ENCODE peak calls at places on chromosomes 3 and 15, in seven cellular contexts. One of them, this sample, is unnamed. For H3K4me1, the result is how much of the 10 kb centered on the place peaks cover.

GRCh38 chr15:63089260-63090043 is 32.2 kb upstream of the LACTB start:
- DNase-seq in body of pancreas: no peak
- DNase-seq in IMR-90: peak
- DNase-seq in endothelial cell of umbilical vein: peak
- DNase-seq in esophagus squamous epithelium: no peak
- DNase-seq in GM12878: no peak
- DNase-seq in heart left ventricle: peak
- DNase-seq in this sample: peak

GRCh38 chr3:18100126-18100525 is 325.0 kb downstream of the SATB1 start:
- DNase-seq in IMR-90: peak
- DNase-seq in GM12878: no peak
- DNase-seq in endothelial cell of umbilical vein: no peak
- DNase-seq in body of pancreas: no peak
- DNase-seq in esophagus squamous epithelium: no peak
- DNase-seq in heart left ventricle: no peak
- DNase-seq in this sample: no peak

GRCh38 chr15:79673416-79674123 is 223.2 kb downstream of the MTHFS start:
- DNase-seq in esophagus squamous epithelium: no peak
- DNase-seq in IMR-90: peak
- DNase-seq in endothelial cell of umbilical vein: no peak
- DNase-seq in GM12878: peak
- DNase-seq in body of pancreas: no peak
- DNase-seq in heart left ventricle: no peak
- DNase-seq in this sample: no peak

GRCh38 chr3:186024210-186024609 is 84.7 kb downstream of the ETV5 start:
- DNase-seq in GM12878: no peak
- DNase-seq in IMR-90: no peak
- DNase-seq in endothelial cell of umbilical vein: no peak
- DNase-seq in esophagus squamous epithelium: no peak
- DNase-seq in heart left ventricle: peak
- DNase-seq in body of pancreas: peak
- DNase-seq in this sample: peak

GRCh38 chr3:151087648-151088047 is 2.2 kb downstream of the MED12L start:
- DNase-seq in body of pancreas: no peak
- DNase-seq in GM12878: no peak
- DNase-seq in heart left ventricle: no peak
- DNase-seq in IMR-90: no peak
- DNase-seq in esophagus squamous epithelium: no peak
- DNase-seq in endothelial cell of umbilical vein: no peak
- DNase-seq in this sample: no peak

GRCh38 chr3:39205919-39206516 is 13.6 kb upstream of the XIRP1 start:
- DNase-seq in heart left ventricle: no peak
- DNase-seq in body of pancreas: no peak
- DNase-seq in IMR-90: no peak
- DNase-seq in esophagus squamous epithelium: no peak
- DNase-seq in endothelial cell of umbilical vein: no peak
- DNase-seq in GM12878: no peak
- DNase-seq in this sample: no peak

GRCh38 chr3:30315452-30315851 is 290.9 kb upstream of the TGFBR2 start:
- DNase-seq in body of pancreas: no peak
- DNase-seq in GM12878: no peak
- DNase-seq in esophagus squamous epithelium: no peak
- DNase-seq in heart left ventricle: no peak
- DNase-seq in IMR-90: peak
- DNase-seq in endothelial cell of umbilical vein: no peak
- DNase-seq in this sample: no peak

GRCh38 chr3:111315911-111316310 is 226.1 kb upstream of the CD96 start:
- DNase-seq in IMR-90: peak
- DNase-seq in GM12878: no peak
- DNase-seq in esophagus squamous epithelium: no peak
- DNase-seq in body of pancreas: no peak
- DNase-seq in endothelial cell of umbilical vein: no peak
- DNase-seq in heart left ventricle: no peak
- DNase-seq in this sample: no peak

GRCh38 chr15:95937128-95937528 is 393.4 kb upstream of the NR2F2 start:
- DNase-seq in body of pancreas: no peak
- DNase-seq in esophagus squamous epithelium: no peak
- DNase-seq in GM12878: no peak
- DNase-seq in heart left ventricle: no peak
- DNase-seq in endothelial cell of umbilical vein: peak
- DNase-seq in IMR-90: peak
- DNase-seq in this sample: no peak

GRCh38 chr15:98924311-98925049 is 83.1 kb downstream of the PGPEP1L start:
- DNase-seq in esophagus squamous epithelium: no peak
- DNase-seq in IMR-90: no peak
- DNase-seq in endothelial cell of umbilical vein: peak
- DNase-seq in body of pancreas: no peak
- DNase-seq in GM12878: no peak
- DNase-seq in heart left ventricle: peak
- DNase-seq in this sample: no peak

GRCh38 chr15:71657141-71657540 is 153.2 kb upstream of the NR2E3 start:
- DNase-seq in GM12878: no peak
- DNase-seq in endothelial cell of umbilical vein: no peak
- DNase-seq in body of pancreas: no peak
- DNase-seq in IMR-90: no peak
- DNase-seq in heart left ventricle: no peak
- DNase-seq in esophagus squamous epithelium: no peak
- DNase-seq in this sample: no peak

GRCh38 chr3:36461588-36461987 is 81.3 kb downstream of the STAC start:
- DNase-seq in body of pancreas: no peak
- DNase-seq in IMR-90: peak
- DNase-seq in GM12878: no peak
- DNase-seq in endothelial cell of umbilical vein: no peak
- DNase-seq in heart left ventricle: no peak
- DNase-seq in esophagus squamous epithelium: no peak
- DNase-seq in this sample: no peak

GRCh38 chr3:100765437-100765975 is 56.2 kb downstream of the TFG start:
- DNase-seq in heart left ventricle: no peak
- DNase-seq in endothelial cell of umbilical vein: no peak
- DNase-seq in IMR-90: no peak
- DNase-seq in body of pancreas: no peak
- DNase-seq in GM12878: no peak
- DNase-seq in esophagus squamous epithelium: no peak
- DNase-seq in this sample: no peak

GRCh38 chr15:84631706-84632272 is 22.3 kb downstream of the WDR73 start:
- DNase-seq in GM12878: no peak
- DNase-seq in esophagus squamous epithelium: no peak
- DNase-seq in endothelial cell of umbilical vein: no peak
- DNase-seq in IMR-90: peak
- DNase-seq in body of pancreas: no peak
- DNase-seq in heart left ventricle: no peak
- DNase-seq in this sample: no peak

GRCh38 chr15:44780608-44781007 is 44.3 kb downstream of the TRIM69 start:
- DNase-seq in IMR-90: no peak
- DNase-seq in GM12878: no peak
- DNase-seq in heart left ventricle: no peak
- DNase-seq in body of pancreas: no peak
- DNase-seq in endothelial cell of umbilical vein: no peak
- DNase-seq in esophagus squamous epithelium: no peak
- DNase-seq in this sample: no peak

GRCh38 chr15:95557226-95558046 is 773.1 kb upstream of the NR2F2 start:
- DNase-seq in IMR-90: peak
- DNase-seq in body of pancreas: no peak
- DNase-seq in heart left ventricle: peak
- DNase-seq in GM12878: peak
- DNase-seq in endothelial cell of umbilical vein: peak
- DNase-seq in esophagus squamous epithelium: no peak
- DNase-seq in this sample: peak

GRCh38 chr15:94263341-94264273 is 32.2 kb downstream of the MCTP2 start:
- DNase-seq in esophagus squamous epithelium: no peak
- DNase-seq in endothelial cell of umbilical vein: no peak
- DNase-seq in body of pancreas: no peak
- DNase-seq in IMR-90: peak
- DNase-seq in GM12878: peak
- DNase-seq in heart left ventricle: no peak
- DNase-seq in this sample: no peak

GRCh38 chr3:33201195-33201594 is 17.4 kb downstream of the SUSD5 start:
- DNase-seq in endothelial cell of umbilical vein: no peak
- DNase-seq in GM12878: no peak
- DNase-seq in esophagus squamous epithelium: no peak
- DNase-seq in heart left ventricle: no peak
- DNase-seq in IMR-90: no peak
- DNase-seq in body of pancreas: no peak
- DNase-seq in this sample: no peak

GRCh38 chr3:33202581-33203457 is 15.8 kb downstream of the SUSD5 start:
- DNase-seq in IMR-90: no peak
- DNase-seq in body of pancreas: no peak
- DNase-seq in heart left ventricle: no peak
- DNase-seq in esophagus squamous epithelium: no peak
- DNase-seq in GM12878: no peak
- DNase-seq in endothelial cell of umbilical vein: peak
- DNase-seq in this sample: no peak
- TF ChIP-seq POLR2A in IMR-90: no peak
- TF ChIP-seq POLR2A in body of pancreas: no peak
- TF ChIP-seq POLR2A in heart left ventricle: no peak
- TF ChIP-seq POLR2A in esophagus squamous epithelium: no peak
- TF ChIP-seq POLR2A in GM12878: no peak
- TF ChIP-seq POLR2A in endothelial cell of umbilical vein: no peak
- TF ChIP-seq POLR2A in this sample: no peak

GRCh38 chr3:188353409-188353808 is 199.5 kb downstream of the LPP start:
- DNase-seq in body of pancreas: no peak
- DNase-seq in esophagus squamous epithelium: no peak
- DNase-seq in GM12878: no peak
- DNase-seq in endothelial cell of umbilical vein: no peak
- DNase-seq in heart left ventricle: no peak
- DNase-seq in IMR-90: no peak
- DNase-seq in this sample: no peak
- H3K4me1 ChIP-seq in body of pancreas: under half
- H3K4me1 ChIP-seq in esophagus squamous epithelium: under half
- H3K4me1 ChIP-seq in GM12878: under half
- H3K4me1 ChIP-seq in endothelial cell of umbilical vein: under half
- H3K4me1 ChIP-seq in heart left ventricle: under half
- H3K4me1 ChIP-seq in IMR-90: under half
- H3K4me1 ChIP-seq in this sample: under half

GRCh38 chr15:43187544-43188155 is 2.4 kb downstream of the CCNDBP1 start:
- DNase-seq in body of pancreas: no peak
- DNase-seq in GM12878: no peak
- DNase-seq in esophagus squamous epithelium: no peak
- DNase-seq in heart left ventricle: no peak
- DNase-seq in IMR-90: peak
- DNase-seq in endothelial cell of umbilical vein: peak
- DNase-seq in this sample: no peak

GRCh38 chr15:43186003-43186353 is 775 bp downstream of the CCNDBP1 start:
- DNase-seq in esophagus squamous epithelium: no peak
- DNase-seq in GM12878: no peak
- DNase-seq in body of pancreas: no peak
- DNase-seq in heart left ventricle: no peak
- DNase-seq in IMR-90: no peak
- DNase-seq in endothelial cell of umbilical vein: no peak
- DNase-seq in this sample: peak

GRCh38 chr15:43183270-43183669 is 1.9 kb upstream of the CCNDBP1 start:
- DNase-seq in body of pancreas: no peak
- DNase-seq in heart left ventricle: no peak
- DNase-seq in esophagus squamous epithelium: no peak
- DNase-seq in IMR-90: no peak
- DNase-seq in endothelial cell of umbilical vein: no peak
- DNase-seq in GM12878: no peak
- DNase-seq in this sample: no peak

GRCh38 chr15:43184407-43185160 is 619 bp upstream of the CCNDBP1 start:
- DNase-seq in GM12878: no peak
- DNase-seq in heart left ventricle: no peak
- DNase-seq in esophagus squamous epithelium: no peak
- DNase-seq in body of pancreas: no peak
- DNase-seq in IMR-90: no peak
- DNase-seq in endothelial cell of umbilical vein: no peak
- DNase-seq in this sample: no peak

GRCh38 chr15:43185161-43186002 is at the start of gene CCNDBP1:
- DNase-seq in IMR-90: peak
- DNase-seq in GM12878: peak
- DNase-seq in body of pancreas: peak
- DNase-seq in endothelial cell of umbilical vein: peak
- DNase-seq in heart left ventricle: peak
- DNase-seq in esophagus squamous epithelium: peak
- DNase-seq in this sample: peak
- TF ChIP-seq POLR2A in IMR-90: no peak
- TF ChIP-seq POLR2A in GM12878: peak
- TF ChIP-seq POLR2A in body of pancreas: peak
- TF ChIP-seq POLR2A in endothelial cell of umbilical vein: peak
- TF ChIP-seq POLR2A in heart left ventricle: peak
- TF ChIP-seq POLR2A in esophagus squamous epithelium: peak
- TF ChIP-seq POLR2A in this sample: peak

DNA sequence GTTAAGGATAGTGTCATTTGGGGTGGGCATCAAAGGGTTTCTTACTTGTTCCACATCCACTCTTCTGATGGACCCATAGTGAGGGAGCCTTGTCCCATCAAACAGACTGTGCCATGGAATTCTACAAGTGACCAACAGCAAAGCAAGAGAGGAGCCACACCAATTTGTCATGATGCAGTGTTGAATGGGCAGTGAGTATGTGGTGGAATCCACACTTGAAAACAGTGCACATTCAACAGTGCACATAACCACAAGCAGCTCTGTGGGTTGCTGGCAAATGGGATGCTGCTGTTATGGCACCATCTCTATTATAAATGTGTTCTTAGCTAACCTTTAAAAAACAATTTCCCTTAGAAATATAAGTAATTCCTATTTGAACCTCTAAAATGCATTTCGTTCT is 52.5 kb upstream of the CPNE4 start:
- DNase-seq in body of pancreas: no peak
- DNase-seq in heart left ventricle: no peak
- DNase-seq in GM12878: no peak
- DNase-seq in endothelial cell of umbilical vein: no peak
- DNase-seq in IMR-90: no peak
- DNase-seq in esophagus squamous epithelium: no peak
- DNase-seq in this sample: no peak
- H3K4me1 ChIP-seq in body of pancreas: under half
- H3K4me1 ChIP-seq in heart left ventricle: under half
- H3K4me1 ChIP-seq in GM12878: under half
- H3K4me1 ChIP-seq in endothelial cell of umbilical vein: under half
- H3K4me1 ChIP-seq in IMR-90: under half
- H3K4me1 ChIP-seq in esophagus squamous epithelium: under half
- H3K4me1 ChIP-seq in this sample: under half

GRCh38 chr3:98734737-98735136 is 28.4 kb upstream of the ST3GAL6 start:
- DNase-seq in IMR-90: no peak
- DNase-seq in heart left ventricle: no peak
- DNase-seq in esophagus squamous epithelium: no peak
- DNase-seq in endothelial cell of umbilical vein: peak
- DNase-seq in body of pancreas: no peak
- DNase-seq in GM12878: no peak
- DNase-seq in this sample: no peak

GRCh38 chr3:98732239-98733054 is 30.7 kb upstream of the ST3GAL6 start:
- DNase-seq in endothelial cell of umbilical vein: peak
- DNase-seq in body of pancreas: peak
- DNase-seq in GM12878: no peak
- DNase-seq in heart left ventricle: peak
- DNase-seq in esophagus squamous epithelium: no peak
- DNase-seq in IMR-90: no peak
- DNase-seq in this sample: peak

GRCh38 chr3:98733055-98733777 is 29.9 kb upstream of the ST3GAL6 start:
- DNase-seq in esophagus squamous epithelium: no peak
- DNase-seq in endothelial cell of umbilical vein: peak
- DNase-seq in IMR-90: no peak
- DNase-seq in heart left ventricle: peak
- DNase-seq in body of pancreas: peak
- DNase-seq in GM12878: no peak
- DNase-seq in this sample: peak

GRCh38 chr3:98734311-98734710 is 28.8 kb upstream of the ST3GAL6 start:
- DNase-seq in body of pancreas: no peak
- DNase-seq in heart left ventricle: no peak
- DNase-seq in GM12878: no peak
- DNase-seq in IMR-90: no peak
- DNase-seq in esophagus squamous epithelium: no peak
- DNase-seq in endothelial cell of umbilical vein: peak
- DNase-seq in this sample: no peak

GRCh38 chr3:98733778-98734281 is 29.3 kb upstream of the ST3GAL6 start:
- DNase-seq in heart left ventricle: no peak
- DNase-seq in endothelial cell of umbilical vein: peak
- DNase-seq in body of pancreas: no peak
- DNase-seq in IMR-90: no peak
- DNase-seq in GM12878: peak
- DNase-seq in esophagus squamous epithelium: no peak
- DNase-seq in this sample: no peak
- TF ChIP-seq POLR2A in heart left ventricle: no peak
- TF ChIP-seq POLR2A in endothelial cell of umbilical vein: no peak
- TF ChIP-seq POLR2A in body of pancreas: no peak
- TF ChIP-seq POLR2A in IMR-90: no peak
- TF ChIP-seq POLR2A in GM12878: peak
- TF ChIP-seq POLR2A in esophagus squamous epithelium: no peak
- TF ChIP-seq POLR2A in this sample: no peak

This sample was measured in adrenal gland.